ENCODE peak calls at places on chromosomes 11 and 22, in seven cellular contexts. One of them, this sample, is unnamed.

GRCh38 chr11:9982796-9983579 is 311.0 kb downstream of the SBF2 start:
- DNase-seq in body of pancreas: no peak
- DNase-seq in testis: no peak
- DNase-seq in A549: peak; percentile 97
- DNase-seq in adrenal gland: no peak
- DNase-seq in transverse colon: peak; percentile 38
- DNase-seq in spleen: no peak
- DNase-seq in this sample: no peak

GRCh38 chr11:114921697-114922096 is 243.4 kb downstream of the NXPE2 start:
- DNase-seq in body of pancreas: no peak
- DNase-seq in testis: no peak
- DNase-seq in A549: no peak
- DNase-seq in adrenal gland: no peak
- DNase-seq in transverse colon: no peak
- DNase-seq in spleen: no peak
- DNase-seq in this sample: no peak

GRCh38 chr11:113806403-113806802 is 26.8 kb downstream of the CLDN25 start:
- DNase-seq in body of pancreas: no peak
- DNase-seq in testis: peak; percentile 58
- DNase-seq in A549: peak; percentile 35
- DNase-seq in adrenal gland: no peak
- DNase-seq in transverse colon: peak; percentile 11
- DNase-seq in spleen: no peak
- DNase-seq in this sample: no peak

GRCh38 chr11:16873289-16873688 is 134.8 kb downstream of the C11orf58 start:
- DNase-seq in body of pancreas: no peak
- DNase-seq in testis: no peak
- DNase-seq in A549: no peak
- DNase-seq in adrenal gland: no peak
- DNase-seq in transverse colon: no peak
- DNase-seq in spleen: no peak
- DNase-seq in this sample: no peak

GRCh38 chr22:17634696-17635095 is 3.9 kb upstream of the BCL2L13 start:
- DNase-seq in body of pancreas: no peak
- DNase-seq in testis: no peak
- DNase-seq in A549: no peak
- DNase-seq in adrenal gland: no peak
- DNase-seq in transverse colon: no peak
- DNase-seq in spleen: no peak
- DNase-seq in this sample: no peak

GRCh38 chr22:30318773-30319419 is 7.8 kb downstream of the TBC1D10A start:
- DNase-seq in body of pancreas: no peak
- DNase-seq in testis: no peak
- DNase-seq in A549: no peak
- DNase-seq in adrenal gland: no peak
- DNase-seq in transverse colon: no peak
- DNase-seq in spleen: no peak
- DNase-seq in this sample: no peak

GRCh38 chr11:13699870-13700269 is 31.4 kb downstream of the FAR1 start:
- DNase-seq in body of pancreas: no peak
- DNase-seq in testis: no peak
- DNase-seq in A549: no peak
- DNase-seq in adrenal gland: no peak
- DNase-seq in transverse colon: no peak
- DNase-seq in spleen: no peak
- DNase-seq in this sample: no peak

GRCh38 chr11:67373916-67374570 is 645 bp upstream of the CLCF1 start:
- DNase-seq in body of pancreas: peak; percentile 86
- DNase-seq in testis: peak; percentile 62
- DNase-seq in A549: peak; percentile 100
- DNase-seq in adrenal gland: peak; percentile 90
- DNase-seq in transverse colon: peak; percentile 83
- DNase-seq in spleen: peak; percentile 92
- DNase-seq in this sample: peak; percentile 92

GRCh38 chr11:124445646-124446139 is at the start of gene OR8B8:
- DNase-seq in body of pancreas: no peak
- DNase-seq in testis: no peak
- DNase-seq in A549: no peak
- DNase-seq in adrenal gland: no peak
- DNase-seq in transverse colon: no peak
- DNase-seq in spleen: no peak
- DNase-seq in this sample: no peak

GRCh38 chr11:75013051-75013450 is 24.3 kb downstream of the NEU3 start:
- DNase-seq in body of pancreas: no peak
- DNase-seq in testis: no peak
- DNase-seq in A549: peak; percentile 24
- DNase-seq in adrenal gland: peak; percentile 90
- DNase-seq in transverse colon: no peak
- DNase-seq in spleen: no peak
- DNase-seq in this sample: no peak

GRCh38 chr11:115199501-115199900 is 304.7 kb downstream of the CADM1 start:
- DNase-seq in body of pancreas: no peak
- DNase-seq in testis: no peak
- DNase-seq in A549: no peak
- DNase-seq in adrenal gland: no peak
- DNase-seq in transverse colon: no peak
- DNase-seq in spleen: no peak
- DNase-seq in this sample: no peak

GRCh38 chr11:45461514-45461913 is 175.4 kb upstream of the SYT13 start:
- DNase-seq in body of pancreas: no peak
- DNase-seq in testis: no peak
- DNase-seq in A549: no peak
- DNase-seq in adrenal gland: no peak
- DNase-seq in transverse colon: no peak
- DNase-seq in spleen: no peak
- DNase-seq in this sample: no peak

GRCh38 chr22:32775957-32776356 is 25.5 kb upstream of the TIMP3 start:
- DNase-seq in body of pancreas: no peak
- DNase-seq in testis: no peak
- DNase-seq in A549: peak; percentile 29
- DNase-seq in adrenal gland: no peak
- DNase-seq in transverse colon: no peak
- DNase-seq in spleen: no peak
- DNase-seq in this sample: no peak

GRCh38 chr11:122781378-122782040 is 56.8 kb upstream of the CRTAM start:
- DNase-seq in body of pancreas: peak; percentile 84
- DNase-seq in testis: peak; percentile 97
- DNase-seq in A549: peak; percentile 83
- DNase-seq in adrenal gland: peak; percentile 96
- DNase-seq in transverse colon: peak; percentile 85
- DNase-seq in spleen: peak; percentile 92
- DNase-seq in this sample: peak; percentile 95

GRCh38 chr11:63535734-63536133 is 874 bp upstream of the PLAAT4 start:
- DNase-seq in body of pancreas: no peak
- DNase-seq in testis: no peak
- DNase-seq in A549: no peak
- DNase-seq in adrenal gland: no peak
- DNase-seq in transverse colon: no peak
- DNase-seq in spleen: no peak
- DNase-seq in this sample: no peak

GRCh38 chr11:69803022-69803421 is 16.2 kb downstream of the FGF3 start:
- DNase-seq in body of pancreas: no peak
- DNase-seq in testis: no peak
- DNase-seq in A549: no peak
- DNase-seq in adrenal gland: no peak
- DNase-seq in transverse colon: no peak
- DNase-seq in spleen: no peak
- DNase-seq in this sample: no peak

GRCh38 chr22:22368516-22368915 is 123.9 kb downstream of the VPREB1 start:
- DNase-seq in body of pancreas: no peak
- DNase-seq in testis: no peak
- DNase-seq in A549: no peak
- DNase-seq in adrenal gland: no peak
- DNase-seq in transverse colon: no peak
- DNase-seq in spleen: no peak
- DNase-seq in this sample: no peak

GRCh38 chr11:68839953-68840641 is 1.6 kb downstream of the CPT1A start:
- DNase-seq in body of pancreas: no peak
- DNase-seq in testis: no peak
- DNase-seq in A549: no peak
- DNase-seq in adrenal gland: peak; percentile 63
- DNase-seq in transverse colon: peak; percentile 56
- DNase-seq in spleen: no peak
- DNase-seq in this sample: no peak

GRCh38 chr11:33039274-33040126 is at the start of gene TCP11L1:
- DNase-seq in body of pancreas: peak; percentile 93
- DNase-seq in testis: peak; percentile 95
- DNase-seq in A549: peak; percentile 96
- DNase-seq in adrenal gland: peak; percentile 95
- DNase-seq in transverse colon: peak; percentile 93
- DNase-seq in spleen: peak; percentile 97
- DNase-seq in this sample: peak; percentile 96
- TF ChIP-seq POLR2A in body of pancreas: peak; percentile 55
- TF ChIP-seq POLR2A in testis: no peak
- TF ChIP-seq POLR2A in A549: peak; percentile 52
- TF ChIP-seq POLR2A in adrenal gland: peak; percentile 72
- TF ChIP-seq POLR2A in transverse colon: peak; percentile 76
- TF ChIP-seq POLR2A in spleen: peak; percentile 43
- TF ChIP-seq POLR2A in this sample: peak; percentile 45

GRCh38 chr11:46700251-46701077 is at the start of the genes ARHGAP1 and ZNF408:
- DNase-seq in body of pancreas: peak; percentile 99
- DNase-seq in testis: peak; percentile 100
- DNase-seq in A549: peak; percentile 99
- DNase-seq in adrenal gland: peak; percentile 99
- DNase-seq in transverse colon: peak; percentile 100
- DNase-seq in spleen: peak; percentile 100
- DNase-seq in this sample: peak; percentile 99
- TF ChIP-seq POLR2A in body of pancreas: peak; percentile 71
- TF ChIP-seq POLR2A in testis: no peak
- TF ChIP-seq POLR2A in A549: peak; percentile 76
- TF ChIP-seq POLR2A in adrenal gland: no peak
- TF ChIP-seq POLR2A in transverse colon: peak; percentile 97
- TF ChIP-seq POLR2A in spleen: peak; percentile 85
- TF ChIP-seq POLR2A in this sample: peak; percentile 70

GRCh38 chr11:4094348-4095291 is at the start of gene RRM1:
- DNase-seq in body of pancreas: peak; percentile 91
- DNase-seq in testis: peak; percentile 97
- DNase-seq in A549: peak; percentile 98
- DNase-seq in adrenal gland: peak; percentile 98
- DNase-seq in transverse colon: peak; percentile 94
- DNase-seq in spleen: peak; percentile 96
- DNase-seq in this sample: peak; percentile 98
- TF ChIP-seq POLR2A in body of pancreas: peak; percentile 20
- TF ChIP-seq POLR2A in testis: no peak
- TF ChIP-seq POLR2A in A549: peak; percentile 59
- TF ChIP-seq POLR2A in adrenal gland: peak; percentile 34
- TF ChIP-seq POLR2A in transverse colon: peak; percentile 81
- TF ChIP-seq POLR2A in spleen: peak; percentile 15
- TF ChIP-seq POLR2A in this sample: peak; percentile 40

DNA sequence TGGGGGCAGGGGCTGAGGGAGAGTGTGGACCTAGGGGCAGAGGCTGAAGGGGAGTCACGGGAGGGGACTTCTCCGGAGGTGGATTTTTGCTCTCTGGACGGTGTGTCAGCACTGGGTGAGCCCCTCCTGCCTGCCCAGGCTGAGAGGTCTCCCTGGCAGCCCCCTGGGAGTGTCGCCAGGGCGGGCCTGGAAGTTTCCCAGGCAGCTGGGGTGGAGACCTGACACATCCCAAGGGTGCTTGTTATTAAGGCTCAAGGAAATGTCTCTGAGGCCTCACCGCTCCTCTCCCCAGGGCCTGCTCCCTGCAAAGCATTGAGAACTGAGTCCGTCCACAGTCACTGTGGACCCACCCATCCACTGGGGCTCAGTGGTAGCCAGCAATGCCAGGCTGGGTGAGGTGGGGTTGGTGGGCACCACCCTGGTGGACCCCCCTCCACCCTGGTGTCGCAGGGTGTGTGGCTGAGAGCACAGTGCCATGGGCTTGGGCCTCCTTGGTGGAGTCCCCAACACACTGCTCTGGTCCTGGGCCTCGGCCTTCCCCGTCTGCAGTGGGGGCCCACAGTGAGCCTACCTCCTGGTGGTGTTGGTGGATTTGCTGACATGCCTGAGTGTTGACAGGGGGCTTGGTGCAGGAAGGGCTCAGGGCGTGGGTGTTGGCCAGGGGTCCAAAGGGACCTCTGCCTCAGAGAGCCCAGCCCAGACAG is 2.5 kb downstream of the CD81 start:
- DNase-seq in body of pancreas: no peak
- DNase-seq in testis: no peak
- DNase-seq in A549: no peak
- DNase-seq in adrenal gland: no peak
- DNase-seq in transverse colon: no peak
- DNase-seq in spleen: peak; percentile 77
- DNase-seq in this sample: no peak
- TF ChIP-seq POLR2A in body of pancreas: no peak
- TF ChIP-seq POLR2A in testis: no peak
- TF ChIP-seq POLR2A in A549: no peak
- TF ChIP-seq POLR2A in adrenal gland: no peak
- TF ChIP-seq POLR2A in transverse colon: no peak
- TF ChIP-seq POLR2A in spleen: no peak
- TF ChIP-seq POLR2A in this sample: no peak

GRCh38 chr22:39013923-39014722 is at the start of gene APOBEC3C:
- DNase-seq in body of pancreas: peak; percentile 53
- DNase-seq in testis: peak; percentile 96
- DNase-seq in A549: peak; percentile 80
- DNase-seq in adrenal gland: peak; percentile 96
- DNase-seq in transverse colon: peak; percentile 87
- DNase-seq in spleen: peak; percentile 91
- DNase-seq in this sample: peak; percentile 94
- TF ChIP-seq POLR2A in body of pancreas: no peak
- TF ChIP-seq POLR2A in testis: peak; percentile 62
- TF ChIP-seq POLR2A in A549: peak; percentile 51
- TF ChIP-seq POLR2A in adrenal gland: peak; percentile 33
- TF ChIP-seq POLR2A in transverse colon: peak; percentile 73
- TF ChIP-seq POLR2A in spleen: peak; percentile 68
- TF ChIP-seq POLR2A in this sample: peak; percentile 32